ENCODE peak calls at places on chromosomes 3 and 15, in eight cellular contexts. I is DND-41, K is neural progenitor cell, M is AG04449, G is bronchial epithelial cell, N is ovary, P is foreskin fibroblast, J is astrocyte of the spinal cord. A is an unnamed sample.

GRCh38 chr3:12875857-12876451 is 34.6 kb upstream of the RPL32 start:
- DNase-seq in I (no peak), K (peak), M (no peak), G (no peak), N (peak), P (peak), J (no peak), A (no peak)

GRCh38 chr3:169668957-169669681 is 5.6 kb upstream of the MECOM start:
- DNase-seq in I (no peak), K (peak), M (no peak), G (peak), N (peak), P (peak), J (peak), A (no peak)

GRCh38 chr3:181707980-181708379 is 3.7 kb upstream of the SOX2 start:
- DNase-seq in I (no peak), K (peak), M (no peak), G (no peak), N (no peak), P (no peak), J (no peak), A (no peak)

GRCh38 chr15:70605606-70606410 is 157.6 kb downstream of the UACA start:
- DNase-seq in I (no peak), K (peak), M (no peak), G (no peak), N (peak), P (peak), J (peak), A (no peak)

GRCh38 chr3:196202516-196202970 is 8.7 kb downstream of the ZDHHC19 start:
- DNase-seq in I (no peak), K (no peak), M (no peak), G (no peak), N (peak), P (peak), J (peak), A (no peak)

GRCh38 chr3:149080011-149080698 is 6.2 kb downstream of the HLTF start:
- DNase-seq in I (no peak), K (no peak), M (no peak), G (no peak), N (no peak), P (peak), J (no peak), A (no peak)

GRCh38 chr15:82178061-82178460 is 84.5 kb downstream of the EFL1 start:
- DNase-seq in I (no peak), K (no peak), M (peak), G (peak), N (no peak), P (peak), J (peak), A (no peak)

GRCh38 chr15:89898628-89899302 is 5.0 kb upstream of the AP3S2 start:
- DNase-seq in I (peak), K (peak), M (no peak), G (peak), N (no peak), P (peak), J (peak), A (no peak)

GRCh38 chr15:66085128-66085527 is 168.4 kb downstream of the MEGF11 start:
- DNase-seq in I (peak), K (no peak), M (no peak), G (no peak), N (no peak), P (no peak), J (no peak), A (no peak)

GRCh38 chr3:83514130-83514914 is 1444.5 kb upstream of the CADM2 start:
- DNase-seq in I (no peak), K (no peak), M (no peak), G (no peak), N (no peak), P (peak), J (peak), A (no peak)

GRCh38 chr3:58564456-58565160 is 12.6 kb downstream of the FAM107A start:
- DNase-seq in I (no peak), K (no peak), M (peak), G (peak), N (no peak), P (peak), J (peak), A (peak)

GRCh38 chr15:92633001-92633400 is 22.6 kb downstream of the FAM174B start:
- DNase-seq in I (no peak), K (no peak), M (no peak), G (no peak), N (no peak), P (no peak), J (no peak), A (no peak)

GRCh38 chr3:57944313-57944580 is 64.0 kb upstream of the FLNB start:
- DNase-seq in I (no peak), K (no peak), M (no peak), G (no peak), N (no peak), P (no peak), J (no peak), A (no peak)

GRCh38 chr3:140285380-140285779 is 350.4 kb downstream of the CLSTN2 start:
- DNase-seq in I (no peak), K (no peak), M (no peak), G (no peak), N (no peak), P (no peak), J (no peak), A (no peak)

GRCh38 chr15:58805095-58805494 is 34.0 kb downstream of the MINDY2 start:
- DNase-seq in I (no peak), K (no peak), M (no peak), G (no peak), N (no peak), P (peak), J (no peak), A (no peak)

GRCh38 chr3:157572559-157573270 is 69.5 kb upstream of the VEPH1 start:
- DNase-seq in I (peak), K (peak), M (no peak), G (peak), N (no peak), P (peak), J (peak), A (peak)

GRCh38 chr3:124034016-124034808 is 42.3 kb upstream of the ROPN1 start:
- DNase-seq in I (no peak), K (peak), M (no peak), G (peak), N (peak), P (peak), J (peak), A (no peak)

GRCh38 chr3:37456791-37457190 is 282.4 kb upstream of the LRRFIP2 start:
- DNase-seq in I (no peak), K (no peak), M (no peak), G (no peak), N (no peak), P (no peak), J (no peak), A (no peak)

GRCh38 chr15:48557335-48557734 is 88.2 kb downstream of the FBN1 start:
- DNase-seq in I (no peak), K (no peak), M (no peak), G (peak), N (no peak), P (no peak), J (no peak), A (no peak)

GRCh38 chr3:190012784-190013183 is 107.9 kb downstream of the P3H2 start:
- DNase-seq in I (no peak), K (no peak), M (no peak), G (peak), N (no peak), P (no peak), J (peak), A (no peak)

GRCh38 chr3:172461530-172462138 is 13.4 kb upstream of the GHSR start:
- DNase-seq in I (no peak), K (peak), M (no peak), G (peak), N (no peak), P (peak), J (peak), A (no peak)

GRCh38 chr15:68843425-68844311 is 23.0 kb upstream of the ANP32A start:
- DNase-seq in I (no peak), K (peak), M (no peak), G (no peak), N (no peak), P (peak), J (peak), A (no peak)

GRCh38 chr3:43178891-43179366 is 73.0 kb upstream of the POMGNT2 start:
- DNase-seq in I (no peak), K (no peak), M (no peak), G (peak), N (no peak), P (peak), J (peak), A (peak)

GRCh38 chr15:74535388-74536084 is 5.5 kb upstream of the ARID3B start:
- DNase-seq in I (no peak), K (no peak), M (no peak), G (peak), N (no peak), P (peak), J (no peak), A (no peak)

GRCh38 chr3:175469124-175469523 is 610.0 kb downstream of the NAALADL2 start:
- DNase-seq in I (no peak), K (no peak), M (no peak), G (no peak), N (no peak), P (no peak), J (no peak), A (no peak)

GRCh38 chr3:110779581-110779980 is 292.0 kb upstream of the NECTIN3 start:
- DNase-seq in I (no peak), K (no peak), M (no peak), G (no peak), N (no peak), P (peak), J (no peak), A (no peak)

GRCh38 chr15:101437209-101437608 is 52.3 kb downstream of the PCSK6 start:
- DNase-seq in I (no peak), K (no peak), M (no peak), G (peak), N (no peak), P (no peak), J (no peak), A (no peak)

GRCh38 chr15:57061696-57062095 is 143.3 kb downstream of the TCF12 start:
- DNase-seq in I (no peak), K (no peak), M (no peak), G (no peak), N (no peak), P (peak), J (no peak), A (no peak)

GRCh38 chr3:67388738-67389137 is 265.7 kb downstream of the SUCLG2 start:
- DNase-seq in I (no peak), K (no peak), M (no peak), G (no peak), N (no peak), P (no peak), J (no peak), A (no peak)

GRCh38 chr3:126300761-126301481 is 56.3 kb downstream of the KLF15 start:
- DNase-seq in I (no peak), K (no peak), M (no peak), G (no peak), N (peak), P (peak), J (no peak), A (no peak)

GRCh38 chr15:70114226-70114625 is 16.5 kb upstream of the TLE3 start:
- DNase-seq in I (no peak), K (no peak), M (no peak), G (no peak), N (no peak), P (no peak), J (no peak), A (no peak)

GRCh38 chr3:69330891-69331400 is 54.9 kb downstream of the FRMD4B start:
- DNase-seq in I (no peak), K (no peak), M (no peak), G (no peak), N (no peak), P (no peak), J (no peak), A (no peak)

GRCh38 chr3:30462725-30463124 is 143.7 kb upstream of the TGFBR2 start:
- DNase-seq in I (no peak), K (no peak), M (no peak), G (no peak), N (no peak), P (no peak), J (no peak), A (no peak)

GRCh38 chr3:197533396-197534347 is 22.1 kb downstream of the BDH1 start:
- DNase-seq in I (no peak), K (no peak), M (no peak), G (peak), N (no peak), P (peak), J (no peak), A (peak)

GRCh38 chr3:55880357-55880756 is 393.3 kb upstream of the WNT5A start:
- DNase-seq in I (no peak), K (no peak), M (no peak), G (peak), N (no peak), P (no peak), J (no peak), A (no peak)

GRCh38 chr3:139558351-139559170 is 19.0 kb upstream of the RBP1 start:
- DNase-seq in I (no peak), K (no peak), M (no peak), G (peak), N (no peak), P (no peak), J (no peak), A (no peak)

GRCh38 chr3:111577798-111578685 is 17.1 kb downstream of the ZBED2 start:
- DNase-seq in I (no peak), K (peak), M (peak), G (peak), N (no peak), P (peak), J (peak), A (peak)

GRCh38 chr3:136186850-136187249 is 9.3 kb downstream of the MSL2 start:
- DNase-seq in I (no peak), K (no peak), M (no peak), G (no peak), N (no peak), P (no peak), J (no peak), A (no peak)

GRCh38 chr3:161423911-161424522 is 52.7 kb upstream of the SPTSSB start:
- DNase-seq in I (no peak), K (peak), M (no peak), G (peak), N (no peak), P (peak), J (peak), A (no peak)

GRCh38 chr15:62903437-62903836 is 139.1 kb upstream of the TPM1 start:
- DNase-seq in I (no peak), K (peak), M (no peak), G (no peak), N (no peak), P (no peak), J (no peak), A (no peak)

GRCh38 chr15:62904041-62904440 is 138.5 kb upstream of the TPM1 start:
- DNase-seq in I (no peak), K (no peak), M (no peak), G (no peak), N (no peak), P (no peak), J (no peak), A (no peak)

GRCh38 chr15:62902821-62903220 is 139.7 kb upstream of the TPM1 start:
- DNase-seq in I (no peak), K (no peak), M (no peak), G (no peak), N (no peak), P (no peak), J (no peak), A (no peak)

GRCh38 chr15:62906627-62907026 is 135.9 kb upstream of the TPM1 start:
- DNase-seq in I (no peak), K (no peak), M (no peak), G (no peak), N (no peak), P (no peak), J (no peak), A (no peak)

DNA sequence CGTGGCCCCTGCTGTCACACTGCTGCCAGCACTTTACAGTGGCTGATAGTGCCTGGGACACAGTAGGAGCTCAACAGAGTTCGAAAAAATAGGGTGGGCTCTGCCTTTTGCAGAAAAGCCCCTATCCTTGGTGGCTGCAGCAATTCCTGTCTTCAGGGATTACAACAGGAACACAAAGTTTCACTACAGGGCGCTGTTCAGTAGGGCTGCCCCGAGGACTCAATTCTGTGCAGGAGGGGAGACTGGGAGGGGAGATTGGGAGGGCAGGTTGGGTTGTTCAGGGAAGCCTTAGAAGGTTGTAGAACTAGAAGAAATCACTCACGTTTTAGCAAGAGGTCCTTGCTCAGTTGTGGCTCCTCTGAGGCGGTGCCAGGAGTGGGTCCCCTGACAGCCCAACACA is 138.0 kb upstream of the TPM1 start:
- DNase-seq in I (no peak), K (no peak), M (no peak), G (no peak), N (no peak), P (no peak), J (no peak), A (no peak)
- TF ChIP-seq CTCF in I (no peak), K (no peak), M (no peak), G (no peak), N (no peak), P (peak), J (peak), A (peak)

GRCh38 chr15:51193526-51193925 is 98.8 kb upstream of the TNFAIP8L3 start:
- DNase-seq in I (no peak), K (no peak), M (no peak), G (no peak), N (no peak), P (no peak), J (peak), A (no peak)
- H3K4me3 ChIP-seq in I (no peak), K (no peak), M (no peak), G (no peak), N (no peak), P (no peak), J (no peak), A (no peak)

DNA sequence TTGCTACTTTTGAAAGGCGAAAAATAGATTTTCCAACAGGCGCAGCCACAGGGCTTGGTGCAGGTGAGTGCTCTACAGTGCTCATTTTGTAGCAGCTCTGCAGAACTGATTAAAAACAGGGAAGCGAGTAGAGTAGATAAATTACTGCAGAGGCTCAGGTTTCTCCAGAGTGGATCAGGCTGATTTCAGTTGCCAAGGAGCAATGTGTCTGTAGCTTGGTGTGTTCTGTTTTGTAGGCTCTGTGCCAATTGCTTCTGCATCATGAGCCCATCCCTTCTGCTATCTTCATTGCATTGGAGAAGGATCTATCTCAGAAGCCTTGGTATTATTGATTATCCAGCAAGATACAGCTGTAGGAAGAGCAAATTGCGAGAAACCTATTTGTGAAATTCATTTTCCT is 432.2 kb upstream of the ATP10A start:
- DNase-seq in I (no peak), K (no peak), M (no peak), G (no peak), N (no peak), P (no peak), J (no peak), A (no peak)
- TF ChIP-seq CTCF in I (no peak), K (no peak), M (no peak), G (no peak), N (no peak), P (no peak), J (no peak), A (no peak)

GRCh38 chr3:72176537-72177041 is 391.6 kb upstream of the PROK2 start:
- DNase-seq in I (no peak), K (no peak), M (no peak), G (no peak), N (no peak), P (no peak), J (no peak), A (no peak)
- H3K4me3 ChIP-seq in I (no peak), K (no peak), M (no peak), G (no peak), N (no peak), P (no peak), J (no peak), A (no peak)

GRCh38 chr3:66037330-66037985 is 1.3 kb downstream of the MAGI1 start:
- DNase-seq in I (no peak), K (peak), M (no peak), G (peak), N (peak), P (peak), J (peak), A (no peak)
- TF ChIP-seq CTCF in I (no peak), K (no peak), M (peak), G (peak), N (no peak), P (peak), J (peak), A (peak)

DNA sequence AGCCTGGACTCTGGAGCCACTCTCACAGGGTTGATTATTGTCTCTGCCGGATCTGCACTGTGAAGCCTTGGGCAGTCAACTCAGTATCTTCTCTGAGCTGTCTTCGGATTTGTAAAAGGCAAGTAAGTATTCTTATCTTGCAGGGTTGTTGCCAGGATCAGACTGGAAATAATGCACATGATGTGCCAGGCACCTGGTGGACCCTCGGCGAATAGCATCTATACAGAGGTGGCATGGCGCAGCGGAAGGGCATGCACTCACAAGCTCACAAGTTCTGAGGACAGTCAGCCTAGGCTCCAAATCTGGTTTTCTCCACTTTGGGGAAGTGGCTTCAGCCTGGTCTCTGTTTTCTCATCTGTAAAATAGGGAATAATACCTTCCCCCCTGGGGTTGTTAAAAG is 113.9 kb downstream of the SRGAP3 start:
- DNase-seq in I (no peak), K (no peak), M (no peak), G (no peak), N (no peak), P (no peak), J (no peak), A (no peak)
- H3K4me3 ChIP-seq in I (no peak), K (peak), M (no peak), G (no peak), N (no peak), P (no peak), J (no peak), A (no peak)

A was measured in AG09309.